ENCODE peak calls at places on chromosomes 16 and 17, in six cellular contexts. One of them, this sample, is unnamed.

GRCh38 chr17:876272-876671 is 94.1 kb downstream of the MRM3 start:
- DNase-seq in astrocyte of the hippocampus: no peak
- DNase-seq in adrenal gland: no peak
- DNase-seq in mesothelial cell of epicardium: no peak
- DNase-seq in T-helper 2 cell treated with Interferon-gamma antibody and Interleukin-4, amounts not matched to agents 5 μg/mL and 100 μg/mL, for 36 hours: no peak
- DNase-seq in head of caudate nucleus: no peak
- DNase-seq in this sample: peak

GRCh38 chr16:47132310-47132709 is 11.4 kb downstream of the NETO2 start:
- DNase-seq in astrocyte of the hippocampus: no peak
- DNase-seq in adrenal gland: no peak
- DNase-seq in mesothelial cell of epicardium: no peak
- DNase-seq in T-helper 2 cell treated with Interferon-gamma antibody and Interleukin-4, amounts not matched to agents 5 μg/mL and 100 μg/mL, for 36 hours: no peak
- DNase-seq in head of caudate nucleus: no peak
- DNase-seq in this sample: no peak

GRCh38 chr17:73492125-73492801 is 152.0 kb downstream of the SDK2 start:
- DNase-seq in astrocyte of the hippocampus: no peak
- DNase-seq in adrenal gland: no peak
- DNase-seq in mesothelial cell of epicardium: no peak
- DNase-seq in T-helper 2 cell treated with Interferon-gamma antibody and Interleukin-4, amounts not matched to agents 5 μg/mL and 100 μg/mL, for 36 hours: no peak
- DNase-seq in head of caudate nucleus: no peak
- DNase-seq in this sample: no peak

GRCh38 chr16:48525201-48526057 is 84.6 kb downstream of the N4BP1 start:
- DNase-seq in astrocyte of the hippocampus: no peak
- DNase-seq in adrenal gland: no peak
- DNase-seq in mesothelial cell of epicardium: no peak
- DNase-seq in T-helper 2 cell treated with Interferon-gamma antibody and Interleukin-4, amounts not matched to agents 5 μg/mL and 100 μg/mL, for 36 hours: no peak
- DNase-seq in head of caudate nucleus: no peak
- DNase-seq in this sample: no peak

GRCh38 chr17:41496803-41497484 is 7.2 kb upstream of the KRT36 start:
- DNase-seq in astrocyte of the hippocampus: peak
- DNase-seq in adrenal gland: peak
- DNase-seq in mesothelial cell of epicardium: no peak
- DNase-seq in T-helper 2 cell treated with Interferon-gamma antibody and Interleukin-4, amounts not matched to agents 5 μg/mL and 100 μg/mL, for 36 hours: peak
- DNase-seq in head of caudate nucleus: peak
- DNase-seq in this sample: peak

GRCh38 chr17:72462814-72463213 is 342.0 kb downstream of the SOX9 start:
- DNase-seq in astrocyte of the hippocampus: no peak
- DNase-seq in adrenal gland: no peak
- DNase-seq in mesothelial cell of epicardium: no peak
- DNase-seq in T-helper 2 cell treated with Interferon-gamma antibody and Interleukin-4, amounts not matched to agents 5 μg/mL and 100 μg/mL, for 36 hours: no peak
- DNase-seq in head of caudate nucleus: no peak
- DNase-seq in this sample: no peak

GRCh38 chr16:3691778-3692177 is 25.5 kb downstream of the TRAP1 start:
- DNase-seq in astrocyte of the hippocampus: no peak
- DNase-seq in adrenal gland: no peak
- DNase-seq in mesothelial cell of epicardium: no peak
- DNase-seq in T-helper 2 cell treated with Interferon-gamma antibody and Interleukin-4, amounts not matched to agents 5 μg/mL and 100 μg/mL, for 36 hours: no peak
- DNase-seq in head of caudate nucleus: no peak
- DNase-seq in this sample: no peak

GRCh38 chr17:4597975-4598374 is 13.6 kb downstream of the SMTNL2 start:
- DNase-seq in astrocyte of the hippocampus: no peak
- DNase-seq in adrenal gland: no peak
- DNase-seq in mesothelial cell of epicardium: no peak
- DNase-seq in T-helper 2 cell treated with Interferon-gamma antibody and Interleukin-4, amounts not matched to agents 5 μg/mL and 100 μg/mL, for 36 hours: no peak
- DNase-seq in head of caudate nucleus: no peak
- DNase-seq in this sample: no peak

GRCh38 chr17:1112875-1113274 is 66.9 kb downstream of the ABR start:
- DNase-seq in astrocyte of the hippocampus: no peak
- DNase-seq in adrenal gland: no peak
- DNase-seq in mesothelial cell of epicardium: no peak
- DNase-seq in T-helper 2 cell treated with Interferon-gamma antibody and Interleukin-4, amounts not matched to agents 5 μg/mL and 100 μg/mL, for 36 hours: no peak
- DNase-seq in head of caudate nucleus: no peak
- DNase-seq in this sample: no peak

This sample was measured in MV-4-11.